ENCODE peak calls at places on chromosomes 6 and 20, in six cellular contexts. P is upper lobe of right lung, N is fibroblast of pulmonary artery, T is body of pancreas, J is foreskin fibroblast, S is left ventricle myocardium inferior. H is an unnamed sample.

GRCh38 chr20:10642859-10643559 is 30.8 kb downstream of the JAG1 start:
- DNase-seq in P (no peak), N (no peak), T (no peak), J (no peak), S (no peak), H (no peak)

GRCh38 chr20:63639093-63639860 is 12.4 kb upstream of the GMEB2 start:
- DNase-seq in P (no peak), N (no peak), T (no peak), J (no peak), S (peak; percentile 61), H (no peak)

GRCh38 chr6:70479236-70479635 is 65.9 kb downstream of the FAM135A start:
- DNase-seq in P (no peak), N (peak; percentile 61), T (no peak), J (no peak), S (no peak), H (no peak)

GRCh38 chr6:27297857-27298730 is 14.0 kb downstream of the POM121L2 start:
- DNase-seq in P (no peak), N (peak; percentile 55), T (no peak), J (peak; percentile 63), S (no peak), H (peak; percentile 66)

GRCh38 chr6:52635049-52635577 is 35.8 kb upstream of the TMEM14A start:
- DNase-seq in P (no peak), N (no peak), T (no peak), J (no peak), S (no peak), H (no peak)

GRCh38 chr6:163667372-163668060 is 253.0 kb downstream of the QKI start:
- DNase-seq in P (no peak), N (peak; percentile 17), T (no peak), J (no peak), S (no peak), H (no peak)

GRCh38 chr6:19851273-19852089 is 14.3 kb downstream of the ID4 start:
- DNase-seq in P (no peak), N (peak; percentile 90), T (peak; percentile 39), J (peak; percentile 77), S (no peak), H (peak; percentile 46)

GRCh38 chr6:12577124-12577845 is 139.3 kb upstream of the PHACTR1 start:
- DNase-seq in P (no peak), N (peak; percentile 36), T (no peak), J (no peak), S (no peak), H (no peak)

GRCh38 chr6:53035549-53036213 is 29.5 kb upstream of the FBXO9 start:
- DNase-seq in P (no peak), N (peak; percentile 40), T (no peak), J (peak; percentile 35), S (no peak), H (peak; percentile 9)

GRCh38 chr20:24658920-24659660 is 189.7 kb downstream of the SYNDIG1 start:
- DNase-seq in P (no peak), N (no peak), T (no peak), J (no peak), S (peak; percentile 33), H (no peak)

GRCh38 chr6:31209137-31209536 is 38.7 kb upstream of the POU5F1 start:
- DNase-seq in P (no peak), N (no peak), T (no peak), J (no peak), S (no peak), H (no peak)

GRCh38 chr20:51029556-51029955 is 6.6 kb upstream of the KCNG1 start:
- DNase-seq in P (no peak), N (no peak), T (no peak), J (no peak), S (no peak), H (no peak)

GRCh38 chr6:152353440-152353839 is 283.7 kb downstream of the SYNE1 start:
- DNase-seq in P (no peak), N (no peak), T (no peak), J (no peak), S (no peak), H (no peak)

GRCh38 chr6:128443553-128443952 is 76.8 kb downstream of the PTPRK start:
- DNase-seq in P (no peak), N (peak; percentile 33), T (no peak), J (no peak), S (no peak), H (no peak)

GRCh38 chr6:130143709-130144108 is 79.0 kb downstream of the SAMD3 start:
- DNase-seq in P (no peak), N (peak; percentile 29), T (no peak), J (peak; percentile 63), S (no peak), H (no peak)

GRCh38 chr6:113642714-113643442 is 214.3 kb upstream of the MARCKS start:
- DNase-seq in P (no peak), N (no peak), T (peak; percentile 94), J (peak; percentile 11), S (no peak), H (no peak)

GRCh38 chr20:46190796-46191540 is 72.9 kb downstream of the CD40 start:
- DNase-seq in P (no peak), N (no peak), T (no peak), J (no peak), S (no peak), H (no peak)

GRCh38 chr6:6631526-6632276 is 43.2 kb downstream of the LY86 start:
- DNase-seq in P (no peak), N (peak; percentile 71), T (no peak), J (peak; percentile 46), S (no peak), H (no peak)

GRCh38 chr6:163579111-163579879 is 164.8 kb downstream of the QKI start:
- DNase-seq in P (peak; percentile 53), N (no peak), T (no peak), J (no peak), S (peak; percentile 38), H (no peak)

GRCh38 chr20:32510601-32511357 is 74.4 kb downstream of the NOL4L start:
- DNase-seq in P (no peak), N (no peak), T (no peak), J (no peak), S (no peak), H (peak; percentile 39)

GRCh38 chr6:8131265-8131897 is 29.0 kb upstream of the EEF1E1 start:
- DNase-seq in P (no peak), N (peak; percentile 77), T (peak; percentile 33), J (peak; percentile 87), S (no peak), H (peak; percentile 74)

GRCh38 chr6:92026878-92027277 is 1392.5 kb downstream of the EPHA7 start:
- DNase-seq in P (no peak), N (no peak), T (no peak), J (no peak), S (no peak), H (no peak)
- TF ChIP-seq CTCF in P (no peak), N (no peak), T (no peak), J (no peak), S (no peak), H (no peak)

GRCh38 chr6:16533210-16533609 is 228.1 kb downstream of the ATXN1 start:
- DNase-seq in P (no peak), N (no peak), T (no peak), J (peak; percentile 47), S (no peak), H (no peak)

GRCh38 chr6:16523550-16524379 is 237.5 kb downstream of the ATXN1 start:
- DNase-seq in P (no peak), N (peak; percentile 96), T (no peak), J (peak; percentile 93), S (no peak), H (no peak)

GRCh38 chr6:16524380-16524707 is 236.9 kb downstream of the ATXN1 start:
- DNase-seq in P (no peak), N (peak; percentile 64), T (no peak), J (peak; percentile 35), S (no peak), H (no peak)

GRCh38 chr6:16522937-16523336 is 238.3 kb downstream of the ATXN1 start:
- DNase-seq in P (no peak), N (no peak), T (no peak), J (no peak), S (no peak), H (no peak)

DNA sequence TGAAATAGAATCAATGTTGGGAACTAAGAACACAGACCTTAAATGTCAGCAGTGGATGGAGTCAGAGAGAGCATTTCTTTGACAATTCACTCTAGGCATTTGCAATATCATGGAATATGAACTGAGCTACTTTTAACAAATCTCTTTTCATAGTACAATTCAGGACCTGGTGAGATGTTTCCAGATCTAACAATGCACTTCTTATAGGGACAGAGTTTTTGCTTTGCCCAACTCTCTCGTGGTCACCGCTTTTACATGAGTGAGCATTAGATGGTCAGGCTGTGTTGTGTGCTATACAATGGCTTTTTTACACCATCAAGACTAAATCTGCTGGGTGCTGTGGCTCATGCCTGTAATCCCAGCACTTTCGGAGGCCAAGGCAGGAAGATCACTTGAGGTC is 233.6 kb downstream of the ATXN1 start:
- DNase-seq in P (no peak), N (no peak), T (no peak), J (no peak), S (no peak), H (no peak)
- TF ChIP-seq CTCF in P (no peak), N (no peak), T (no peak), J (no peak), S (no peak), H (no peak)

DNA sequence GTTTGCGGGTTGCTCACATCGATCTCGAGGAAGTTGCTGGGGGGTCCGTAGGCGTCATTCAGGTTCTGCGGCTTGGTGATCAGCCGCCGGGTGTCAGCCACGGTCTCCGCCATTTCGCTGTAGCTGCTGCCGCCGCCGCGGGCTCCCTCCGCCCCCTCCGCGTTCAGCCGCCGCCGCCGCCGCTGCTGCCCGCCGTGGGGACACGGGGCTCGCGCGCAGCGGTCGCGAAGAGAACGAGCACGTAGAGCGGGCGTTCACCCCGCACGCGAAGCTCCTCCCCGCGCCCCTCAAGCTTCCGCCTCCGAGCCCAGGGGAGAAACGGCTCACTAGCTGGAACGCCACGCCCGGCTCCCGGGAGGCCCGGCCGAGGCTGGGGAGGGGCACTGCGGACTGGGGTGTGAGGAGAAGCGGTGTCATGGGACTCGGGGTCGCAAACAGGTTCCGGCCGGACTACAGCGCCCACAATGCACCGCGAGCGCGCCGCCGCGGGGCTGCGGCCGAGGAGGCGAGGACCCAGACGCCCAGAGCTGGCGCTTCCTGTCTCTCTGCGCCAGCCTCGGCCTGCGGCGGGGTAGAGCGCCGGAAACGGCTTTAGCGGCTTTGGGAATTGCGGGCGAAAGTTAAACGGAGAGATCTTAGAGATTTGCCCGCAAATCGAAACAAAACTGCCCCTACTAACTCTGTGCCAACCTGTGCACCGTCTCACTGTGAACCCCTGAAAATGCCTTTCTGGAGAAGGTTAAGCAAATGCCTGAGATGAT is at the start of gene SNX3:
- DNase-seq in P (peak; percentile 99), N (peak; percentile 98), T (peak; percentile 93), J (peak; percentile 99), S (peak; percentile 96), H (peak; percentile 96)
- TF ChIP-seq CTCF in P (no peak), N (peak; percentile 4), T (peak; percentile 24), J (no peak), S (peak; percentile 25), H (no peak)

DNA sequence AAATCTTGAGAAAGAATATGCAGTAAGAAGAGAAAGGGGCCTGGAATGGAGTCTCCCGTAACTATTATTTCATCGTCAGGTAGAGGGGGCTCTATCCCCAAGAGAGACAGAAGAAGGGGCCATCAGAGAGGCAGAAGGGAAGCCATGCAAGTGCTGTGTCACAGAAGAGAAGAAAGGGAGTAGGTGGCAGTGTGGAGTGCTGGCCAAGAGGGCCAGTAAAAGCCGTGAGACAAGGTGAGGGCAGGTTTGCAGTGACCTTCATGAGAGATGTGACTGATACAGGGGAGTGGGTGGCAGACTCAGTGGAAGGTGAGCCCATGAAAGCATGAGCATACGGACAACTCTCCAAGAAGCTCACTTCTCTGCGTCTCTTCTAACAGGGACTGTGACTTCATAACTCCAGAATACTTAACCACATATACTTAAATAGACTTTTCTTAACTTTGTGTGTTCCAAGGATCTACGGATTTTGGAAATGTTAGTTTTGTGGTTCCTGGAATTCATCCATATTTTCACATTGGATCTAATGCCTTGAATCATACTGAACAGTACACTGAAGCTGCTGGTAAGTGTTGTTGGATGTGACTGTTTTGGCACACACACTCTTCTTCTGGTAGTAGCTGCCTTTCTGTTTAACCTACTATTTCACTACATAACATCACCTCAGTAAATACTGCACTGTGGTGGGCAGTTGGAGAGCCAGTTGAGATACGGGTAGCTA is 15.6 kb downstream of the PM20D2 start:
- DNase-seq in P (no peak), N (no peak), T (no peak), J (peak; percentile 18), S (no peak), H (no peak)
- TF ChIP-seq CTCF in P (no peak), N (no peak), T (no peak), J (no peak), S (no peak), H (no peak)

H was measured in endothelial cell.